ENCODE peak calls at places on chromosomes 3 and 15, in ten cellular contexts. H, N, B, W, P, D, L, R, I and U are unnamed samples.

GRCh38 chr3:122273498-122273897 is 51.5 kb upstream of the CSTA start:
- DNase-seq in W (no peak), N (no peak), P (no peak), L (no peak), H (no peak), R (no peak), D (no peak), B (no peak), I (no peak), U (no peak)

GRCh38 chr3:174330303-174330702 is 528.8 kb upstream of the NAALADL2 start:
- DNase-seq in H (no peak), I (no peak), L (no peak), D (no peak), P (no peak), R (no peak), B (no peak), W (peak; percentile 81), N (no peak), U (no peak)

GRCh38 chr15:37880009-37880834 is 54.2 kb upstream of the TMCO5A start:
- DNase-seq in W (peak; percentile 78), B (no peak), L (no peak), R (peak; percentile 3), N (no peak), I (peak; percentile 40), P (peak; percentile 66), H (no peak), D (no peak), U (no peak)

GRCh38 chr3:49388416-49388815 is 23.4 kb downstream of the RHOA start:
- DNase-seq in I (no peak), L (no peak), P (no peak), R (no peak), N (no peak), B (no peak), H (no peak), W (no peak), D (no peak), U (no peak)

GRCh38 chr3:122964844-122965243 is 62.7 kb downstream of the SEMA5B start:
- DNase-seq in H (no peak), L (no peak), W (no peak), R (no peak), D (no peak), B (no peak), I (no peak), P (no peak), N (no peak), U (no peak)

GRCh38 chr15:87959658-87960057 is 296.9 kb downstream of the NTRK3 start:
- DNase-seq in H (no peak), B (no peak), P (no peak), N (no peak), R (no peak), I (no peak), L (no peak), W (no peak), D (no peak), U (no peak)

GRCh38 chr3:138365991-138366759 is 17.8 kb downstream of the MRAS start:
- DNase-seq in R (no peak), W (no peak), B (no peak), N (no peak), I (no peak), L (no peak), H (no peak), D (no peak), P (no peak), U (no peak)

GRCh38 chr3:184687363-184688049 is 24.4 kb downstream of the MAGEF1 start:
- DNase-seq in D (peak; percentile 63), L (no peak), H (peak; percentile 75), W (no peak), R (peak; percentile 64), P (no peak), B (peak; percentile 36), N (no peak), I (peak; percentile 91), U (no peak)

GRCh38 chr15:63473007-63473748 is 31.2 kb upstream of the USP3 start:
- DNase-seq in B (no peak), R (no peak), L (no peak), D (no peak), I (no peak), P (no peak), H (peak; percentile 24), W (no peak), N (no peak), U (no peak)

GRCh38 chr3:66393486-66394260 is 107.1 kb downstream of the LRIG1 start:
- DNase-seq in R (peak; percentile 68), P (no peak), W (peak; percentile 24), I (no peak), H (peak; percentile 72), D (no peak), N (peak; percentile 45), L (peak; percentile 29), B (no peak), U (no peak)

GRCh38 chr15:76533060-76533955 is 196.7 kb downstream of the ISL2 start:
- DNase-seq in P (no peak), N (no peak), W (no peak), I (no peak), R (no peak), B (no peak), H (no peak), D (no peak), L (no peak), U (no peak)

GRCh38 chr3:111801697-111802655 is 57.1 kb upstream of the PHLDB2 start:
- DNase-seq in P (no peak), I (no peak), W (peak; percentile 98), R (no peak), D (no peak), H (no peak), N (no peak), B (peak; percentile 38), L (no peak), U (no peak)

GRCh38 chr15:52154896-52155865 is 36.0 kb downstream of the GNB5 start:
- DNase-seq in B (no peak), L (no peak), D (no peak), H (no peak), W (no peak), P (no peak), I (peak; percentile 11), R (no peak), N (no peak), U (no peak)

GRCh38 chr15:63978511-63979226 is 67.6 kb downstream of the DAPK2 start:
- DNase-seq in H (peak; percentile 81), P (peak; percentile 49), D (peak; percentile 83), I (no peak), W (no peak), L (no peak), N (no peak), R (no peak), B (no peak), U (no peak)

GRCh38 chr3:143307613-143308183 is 188.1 kb downstream of the CHST2 start:
- DNase-seq in I (no peak), B (no peak), P (no peak), W (peak; percentile 78), R (no peak), H (no peak), D (peak; percentile 40), N (no peak), L (no peak), U (no peak)

GRCh38 chr3:4877173-4877787 is 102.0 kb upstream of the BHLHE40 start:
- DNase-seq in D (no peak), P (no peak), W (no peak), B (no peak), L (no peak), I (no peak), H (no peak), R (no peak), N (no peak), U (no peak)

GRCh38 chr15:89003865-89004725 is 84.2 kb upstream of the ABHD2 start:
- DNase-seq in L (no peak), I (no peak), N (no peak), B (no peak), H (no peak), R (no peak), W (peak; percentile 79), P (peak; percentile 78), D (peak; percentile 62), U (no peak)

GRCh38 chr3:75171632-75172230 is 492.4 kb upstream of the FRG2C start:
- DNase-seq in H (no peak), B (no peak), D (no peak), N (no peak), P (no peak), W (peak; percentile 13), L (no peak), R (no peak), I (no peak), U (no peak)

GRCh38 chr3:153070153-153070868 is 91.7 kb upstream of the RAP2B start:
- DNase-seq in L (no peak), B (no peak), H (no peak), I (no peak), R (no peak), N (no peak), D (no peak), P (no peak), W (peak; percentile 59), U (no peak)

GRCh38 chr3:45012577-45012976 is 13.5 kb upstream of the CLEC3B start:
- DNase-seq in P (no peak), R (no peak), L (no peak), H (no peak), D (no peak), W (no peak), N (no peak), B (no peak), I (no peak), U (no peak)

GRCh38 chr3:129824926-129825541 is 68.5 kb downstream of the TMCC1 start:
- DNase-seq in B (no peak), H (no peak), W (peak; percentile 67), D (no peak), P (peak; percentile 54), N (peak; percentile 37), L (no peak), I (peak; percentile 1), R (peak; percentile 65), U (no peak)

GRCh38 chr15:70770863-70771262 is 7.5 kb upstream of the UACA start:
- DNase-seq in R (no peak), L (no peak), B (no peak), P (no peak), D (no peak), H (no peak), I (no peak), N (no peak), W (no peak), U (no peak)

GRCh38 chr3:124621498-124621897 is 108.8 kb upstream of the UMPS start:
- DNase-seq in L (no peak), H (no peak), W (peak; percentile 56), N (no peak), R (no peak), I (peak; percentile 39), P (no peak), D (no peak), B (no peak), U (no peak)

GRCh38 chr3:27740854-27741253 is 18.7 kb upstream of the EOMES start:
- DNase-seq in I (no peak), P (no peak), H (no peak), D (no peak), N (no peak), W (no peak), R (no peak), L (no peak), B (no peak), U (no peak)

GRCh38 chr15:69410290-69410874 is 3.8 kb upstream of the KIF23 start:
- DNase-seq in P (peak; percentile 44), R (peak; percentile 40), N (no peak), B (no peak), I (peak; percentile 6), D (peak; percentile 54), L (no peak), H (no peak), W (no peak), U (no peak)